ENCODE peak calls at places on chromosomes 7 and 10, in five cellular contexts. W is spleen, E is sigmoid colon, K is IMR-90, N is left ventricle myocardium inferior. Y is an unnamed sample.

GRCh38 chr10:125431149-125431548 is 251.8 kb downstream of the TEX36 start:
- DNase-seq in W (no peak), N (no peak), E (no peak), K (no peak), Y (no peak)

GRCh38 chr10:33136781-33137180 is 178.8 kb upstream of the ITGB1 start:
- DNase-seq in W (no peak), E (no peak), N (no peak), K (peak), Y (no peak)

GRCh38 chr10:104862-105565 is 30.2 kb upstream of the ZMYND11 start:
- DNase-seq in E (no peak), W (no peak), N (no peak), K (no peak), Y (no peak)

GRCh38 chr7:107958764-107959526 is 44.0 kb downstream of the LAMB1 start:
- DNase-seq in N (no peak), K (peak), E (no peak), W (no peak), Y (peak)

GRCh38 chr7:1357601-1358271 is 101.5 kb downstream of the MICALL2 start:
- DNase-seq in K (no peak), N (no peak), W (peak), E (peak), Y (no peak)

GRCh38 chr7:90931996-90932912 is 332.0 kb upstream of the FZD1 start:
- DNase-seq in K (no peak), W (no peak), N (no peak), E (no peak), Y (peak)

GRCh38 chr7:17207220-17207619 is 91.2 kb upstream of the AHR start:
- DNase-seq in E (no peak), N (no peak), K (peak), W (no peak), Y (peak)

GRCh38 chr10:78992333-78992732 is 76.4 kb upstream of the ZMIZ1 start:
- DNase-seq in N (no peak), W (no peak), K (no peak), E (no peak), Y (no peak)

GRCh38 chr7:125390866-125391265 is 461.2 kb upstream of the POT1 start:
- DNase-seq in W (no peak), N (no peak), E (no peak), K (no peak), Y (no peak)

GRCh38 chr10:97724341-97724941 is 10.9 kb downstream of the MARVELD1 start:
- DNase-seq in N (no peak), W (peak), E (no peak), K (peak), Y (no peak)
- TF ChIP-seq CTCF in N (no peak), W (no peak), E (no peak), K (no peak), Y (no peak)

GRCh38 chr7:94003446-94004023 is 620 bp downstream of the BET1 start:
- DNase-seq in N (no peak), W (no peak), K (peak), E (no peak), Y (peak)
- H3K4me3 ChIP-seq in N (peak), W (peak), K (peak), E (peak), Y (peak)

GRCh38 chr7:47721670-47722069 is 139.8 kb upstream of the TNS3 start:
- DNase-seq in W (no peak), N (no peak), E (no peak), K (no peak), Y (no peak)
- TF ChIP-seq CTCF in W (no peak), N (no peak), E (no peak), K (no peak), Y (no peak)

GRCh38 chr10:60572511-60573194 is 183.0 kb upstream of the ANK3 start:
- DNase-seq in E (no peak), N (peak), K (peak), W (no peak), Y (peak)
- H3K4me3 ChIP-seq in E (peak), N (peak), K (peak), W (peak), Y (peak)

GRCh38 chr10:64977912-64978311 is 1456.7 kb downstream of the REEP3 start:
- DNase-seq in N (no peak), K (no peak), W (no peak), E (no peak), Y (peak)
- TF ChIP-seq CTCF in N (peak), K (no peak), W (no peak), E (no peak), Y (no peak)

DNA sequence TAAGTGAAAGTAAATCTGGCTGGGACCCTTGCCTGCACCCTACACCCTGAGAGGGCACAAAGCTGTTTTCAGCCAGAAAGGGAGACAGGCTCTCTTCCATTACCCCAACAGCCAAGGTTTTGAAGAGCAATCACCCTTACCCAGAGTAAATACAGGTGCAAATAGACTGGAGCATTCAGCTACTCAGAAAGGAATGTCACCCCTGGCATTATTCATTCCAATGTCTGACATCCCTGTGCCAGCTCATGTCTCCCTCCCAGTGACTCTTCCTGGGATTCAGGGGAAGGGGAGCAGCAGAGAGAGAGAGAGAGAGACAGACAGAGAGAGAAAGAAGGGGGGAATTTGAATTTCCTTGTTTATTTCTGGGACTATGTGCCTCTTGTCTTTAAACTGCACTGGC is 611.8 kb downstream of the SORCS3 start:
- DNase-seq in W (no peak), E (no peak), N (no peak), K (no peak), Y (no peak)
- H3K4me3 ChIP-seq in W (no peak), E (no peak), N (no peak), K (no peak), Y (no peak)

GRCh38 chr7:157409753-157410727 is 73.2 kb downstream of the DNAJB6 start:
- DNase-seq in W (peak), E (no peak), N (peak), K (no peak), Y (no peak)
- TF ChIP-seq CTCF in W (no peak), E (no peak), N (no peak), K (no peak), Y (no peak)

GRCh38 chr7:3034591-3035150 is 9.0 kb downstream of the CARD11 start:
- DNase-seq in K (no peak), W (no peak), E (no peak), N (no peak), Y (no peak)

GRCh38 chr7:3033581-3033980 is 10.1 kb downstream of the CARD11 start:
- DNase-seq in K (no peak), E (no peak), W (no peak), N (no peak), Y (no peak)

GRCh38 chr7:3039787-3040186 is 3.9 kb downstream of the CARD11 start:
- DNase-seq in N (no peak), E (no peak), W (no peak), K (no peak), Y (no peak)

GRCh38 chr7:3033136-3033535 is 10.5 kb downstream of the CARD11 start:
- DNase-seq in K (no peak), N (no peak), W (no peak), E (no peak), Y (no peak)

DNA sequence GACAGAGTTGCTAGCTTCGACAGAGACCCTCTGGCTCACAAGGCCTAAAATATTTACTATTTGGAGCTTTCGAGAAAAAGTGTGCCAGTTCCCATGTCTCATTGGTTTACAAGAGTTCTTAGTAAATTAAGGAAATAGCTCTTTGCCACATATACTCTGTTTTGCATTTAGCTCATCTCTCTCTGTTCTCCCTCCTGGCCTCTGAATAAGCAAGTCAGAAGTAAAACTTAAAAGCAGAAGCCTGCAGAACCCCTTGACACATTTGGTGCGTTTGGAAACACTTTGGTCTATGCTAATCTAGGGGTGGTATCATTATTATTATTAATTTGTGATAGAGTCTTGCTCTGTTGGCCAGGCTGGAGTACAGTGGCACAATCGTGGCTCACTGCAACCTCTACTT is 6.4 kb downstream of the CARD11 start:
- DNase-seq in N (no peak), K (no peak), E (no peak), W (no peak), Y (no peak)
- H3K4me3 ChIP-seq in N (no peak), K (no peak), E (no peak), W (no peak), Y (no peak)